ENCODE peak calls at places on chromosomes 1 and 21, in eight cellular contexts. One of them, this sample, is unnamed.

GRCh38 chr1:34887593-34887992 is 28.0 kb upstream of the SMIM12 start:
- DNase-seq in effector memory CD4-positive, alpha-beta T cell: no peak
- DNase-seq in cardiac fibroblast: no peak
- DNase-seq in AG04450: no peak
- DNase-seq in foreskin fibroblast: no peak
- DNase-seq in lower lobe of right lung: no peak
- DNase-seq in tibial nerve: no peak
- DNase-seq in left lung: no peak
- DNase-seq in this sample: no peak

GRCh38 chr1:17212487-17213121 is 7.7 kb downstream of the PADI1 start:
- DNase-seq in effector memory CD4-positive, alpha-beta T cell: peak
- DNase-seq in cardiac fibroblast: peak
- DNase-seq in AG04450: peak
- DNase-seq in foreskin fibroblast: peak
- DNase-seq in lower lobe of right lung: peak
- DNase-seq in tibial nerve: no peak
- DNase-seq in left lung: no peak
- DNase-seq in this sample: peak

GRCh38 chr1:200624679-200625335 is 4.3 kb upstream of the KIF14 start:
- DNase-seq in effector memory CD4-positive, alpha-beta T cell: no peak
- DNase-seq in cardiac fibroblast: no peak
- DNase-seq in AG04450: no peak
- DNase-seq in foreskin fibroblast: no peak
- DNase-seq in lower lobe of right lung: no peak
- DNase-seq in tibial nerve: no peak
- DNase-seq in left lung: no peak
- DNase-seq in this sample: no peak

GRCh38 chr1:30360281-30360680 is 363.1 kb downstream of the MATN1 start:
- DNase-seq in effector memory CD4-positive, alpha-beta T cell: no peak
- DNase-seq in cardiac fibroblast: no peak
- DNase-seq in AG04450: no peak
- DNase-seq in foreskin fibroblast: no peak
- DNase-seq in lower lobe of right lung: no peak
- DNase-seq in tibial nerve: no peak
- DNase-seq in left lung: no peak
- DNase-seq in this sample: no peak

GRCh38 chr1:119081705-119082104 is 58.7 kb downstream of the WARS2 start:
- DNase-seq in effector memory CD4-positive, alpha-beta T cell: no peak
- DNase-seq in cardiac fibroblast: peak
- DNase-seq in AG04450: no peak
- DNase-seq in foreskin fibroblast: peak
- DNase-seq in lower lobe of right lung: no peak
- DNase-seq in tibial nerve: no peak
- DNase-seq in left lung: no peak
- DNase-seq in this sample: no peak

GRCh38 chr1:15902882-15903281 is 55.4 kb downstream of the SPEN start:
- DNase-seq in effector memory CD4-positive, alpha-beta T cell: no peak
- DNase-seq in cardiac fibroblast: peak
- DNase-seq in AG04450: no peak
- DNase-seq in foreskin fibroblast: peak
- DNase-seq in lower lobe of right lung: no peak
- DNase-seq in tibial nerve: no peak
- DNase-seq in left lung: no peak
- DNase-seq in this sample: peak

GRCh38 chr1:23456226-23456625 is 27.8 kb downstream of the ASAP3 start:
- DNase-seq in effector memory CD4-positive, alpha-beta T cell: no peak
- DNase-seq in cardiac fibroblast: no peak
- DNase-seq in AG04450: no peak
- DNase-seq in foreskin fibroblast: no peak
- DNase-seq in lower lobe of right lung: no peak
- DNase-seq in tibial nerve: no peak
- DNase-seq in left lung: no peak
- DNase-seq in this sample: no peak

GRCh38 chr1:235050911-235051360 is 77.7 kb downstream of the TOMM20 start:
- DNase-seq in effector memory CD4-positive, alpha-beta T cell: no peak
- DNase-seq in cardiac fibroblast: peak
- DNase-seq in AG04450: no peak
- DNase-seq in foreskin fibroblast: peak
- DNase-seq in lower lobe of right lung: peak
- DNase-seq in tibial nerve: no peak
- DNase-seq in left lung: no peak
- DNase-seq in this sample: no peak

GRCh38 chr1:115976900-115977480 is 677 bp downstream of the SLC22A15 start:
- DNase-seq in effector memory CD4-positive, alpha-beta T cell: no peak
- DNase-seq in cardiac fibroblast: no peak
- DNase-seq in AG04450: no peak
- DNase-seq in foreskin fibroblast: peak
- DNase-seq in lower lobe of right lung: no peak
- DNase-seq in tibial nerve: no peak
- DNase-seq in left lung: no peak
- DNase-seq in this sample: no peak

GRCh38 chr1:16152521-16153087 is 3.3 kb downstream of the EPHA2 start:
- DNase-seq in effector memory CD4-positive, alpha-beta T cell: no peak
- DNase-seq in cardiac fibroblast: no peak
- DNase-seq in AG04450: no peak
- DNase-seq in foreskin fibroblast: no peak
- DNase-seq in lower lobe of right lung: no peak
- DNase-seq in tibial nerve: no peak
- DNase-seq in left lung: no peak
- DNase-seq in this sample: no peak

GRCh38 chr1:234125283-234125682 is 220.8 kb downstream of the SLC35F3 start:
- DNase-seq in effector memory CD4-positive, alpha-beta T cell: no peak
- DNase-seq in cardiac fibroblast: peak
- DNase-seq in AG04450: no peak
- DNase-seq in foreskin fibroblast: peak
- DNase-seq in lower lobe of right lung: no peak
- DNase-seq in tibial nerve: no peak
- DNase-seq in left lung: no peak
- DNase-seq in this sample: no peak

GRCh38 chr1:145425436-145426029 is at the start of gene NBPF20:
- DNase-seq in effector memory CD4-positive, alpha-beta T cell: peak
- DNase-seq in cardiac fibroblast: peak
- DNase-seq in AG04450: no peak
- DNase-seq in foreskin fibroblast: peak
- DNase-seq in lower lobe of right lung: peak
- DNase-seq in tibial nerve: peak
- DNase-seq in left lung: peak
- DNase-seq in this sample: no peak

GRCh38 chr1:63968663-63969460 is 195.0 kb downstream of the ROR1 start:
- DNase-seq in effector memory CD4-positive, alpha-beta T cell: no peak
- DNase-seq in cardiac fibroblast: peak
- DNase-seq in AG04450: no peak
- DNase-seq in foreskin fibroblast: peak
- DNase-seq in lower lobe of right lung: no peak
- DNase-seq in tibial nerve: no peak
- DNase-seq in left lung: no peak
- DNase-seq in this sample: peak

GRCh38 chr21:25925936-25926335 is 191.2 kb downstream of the GABPA start:
- DNase-seq in effector memory CD4-positive, alpha-beta T cell: no peak
- DNase-seq in cardiac fibroblast: peak
- DNase-seq in AG04450: no peak
- DNase-seq in foreskin fibroblast: peak
- DNase-seq in lower lobe of right lung: no peak
- DNase-seq in tibial nerve: no peak
- DNase-seq in left lung: no peak
- DNase-seq in this sample: no peak

GRCh38 chr1:204885288-204885711 is 14.6 kb downstream of the NFASC start:
- DNase-seq in effector memory CD4-positive, alpha-beta T cell: no peak
- DNase-seq in cardiac fibroblast: peak
- DNase-seq in AG04450: no peak
- DNase-seq in foreskin fibroblast: peak
- DNase-seq in lower lobe of right lung: no peak
- DNase-seq in tibial nerve: peak
- DNase-seq in left lung: no peak
- DNase-seq in this sample: no peak

GRCh38 chr1:12469990-12470389 is 148.0 kb downstream of the DHRS3 start:
- DNase-seq in effector memory CD4-positive, alpha-beta T cell: no peak
- DNase-seq in cardiac fibroblast: no peak
- DNase-seq in AG04450: no peak
- DNase-seq in foreskin fibroblast: no peak
- DNase-seq in lower lobe of right lung: no peak
- DNase-seq in tibial nerve: no peak
- DNase-seq in left lung: no peak
- DNase-seq in this sample: no peak

DNA sequence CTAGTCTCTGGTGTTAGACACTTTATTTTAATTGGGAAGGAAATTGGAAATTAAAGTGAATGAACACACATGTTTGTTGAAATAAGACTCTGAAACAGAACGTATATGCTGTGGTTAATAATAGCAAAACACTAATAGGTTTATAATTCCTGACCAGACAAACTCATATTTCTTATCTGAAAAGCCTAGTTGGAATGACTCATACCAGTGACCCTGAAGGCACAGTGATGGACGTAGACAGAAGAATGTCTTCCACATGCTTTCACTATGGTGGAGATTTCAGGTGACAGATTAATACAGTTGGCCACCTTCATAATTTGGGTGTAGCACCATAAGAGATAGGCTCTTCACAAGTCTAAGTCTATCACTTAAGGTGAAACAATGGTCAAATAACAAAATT is 83.0 kb upstream of the COL11A1 start:
- DNase-seq in effector memory CD4-positive, alpha-beta T cell: no peak
- DNase-seq in cardiac fibroblast: no peak
- DNase-seq in AG04450: no peak
- DNase-seq in foreskin fibroblast: peak
- DNase-seq in lower lobe of right lung: no peak
- DNase-seq in tibial nerve: no peak
- DNase-seq in left lung: no peak
- DNase-seq in this sample: no peak
- H3K4me3 ChIP-seq in effector memory CD4-positive, alpha-beta T cell: no peak
- H3K4me3 ChIP-seq in cardiac fibroblast: no peak
- H3K4me3 ChIP-seq in AG04450: no peak
- H3K4me3 ChIP-seq in foreskin fibroblast: no peak
- H3K4me3 ChIP-seq in lower lobe of right lung: no peak
- H3K4me3 ChIP-seq in tibial nerve: no peak
- H3K4me3 ChIP-seq in left lung: no peak
- H3K4me3 ChIP-seq in this sample: no peak

DNA sequence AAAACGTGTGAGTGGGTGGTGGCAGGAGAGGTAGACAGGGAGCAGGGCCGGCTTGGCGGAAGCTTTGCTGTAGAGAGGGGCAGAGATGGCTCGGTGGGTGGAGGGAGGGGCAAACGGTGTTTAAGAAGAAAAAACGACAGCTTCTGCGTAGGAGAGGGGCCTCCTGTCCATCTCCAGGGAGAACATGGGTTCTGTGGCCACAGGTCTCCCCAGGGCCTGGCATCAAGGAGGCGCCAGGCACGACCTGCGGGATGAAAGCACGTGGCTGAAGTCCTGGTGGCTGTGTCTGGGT is 1.0 kb upstream of the PRKCZ start:
- DNase-seq in effector memory CD4-positive, alpha-beta T cell: no peak
- DNase-seq in cardiac fibroblast: no peak
- DNase-seq in AG04450: no peak
- DNase-seq in foreskin fibroblast: no peak
- DNase-seq in lower lobe of right lung: no peak
- DNase-seq in tibial nerve: no peak
- DNase-seq in left lung: no peak
- DNase-seq in this sample: no peak
- H3K4me3 ChIP-seq in effector memory CD4-positive, alpha-beta T cell: peak
- H3K4me3 ChIP-seq in cardiac fibroblast: no peak
- H3K4me3 ChIP-seq in AG04450: no peak
- H3K4me3 ChIP-seq in foreskin fibroblast: no peak
- H3K4me3 ChIP-seq in lower lobe of right lung: peak
- H3K4me3 ChIP-seq in tibial nerve: no peak
- H3K4me3 ChIP-seq in left lung: no peak
- H3K4me3 ChIP-seq in this sample: no peak

GRCh38 chr1:83760211-83760978 is 238.5 kb downstream of the TTLL7 start:
- DNase-seq in effector memory CD4-positive, alpha-beta T cell: no peak
- DNase-seq in cardiac fibroblast: no peak
- DNase-seq in AG04450: no peak
- DNase-seq in foreskin fibroblast: no peak
- DNase-seq in lower lobe of right lung: no peak
- DNase-seq in tibial nerve: no peak
- DNase-seq in left lung: no peak
- DNase-seq in this sample: no peak

GRCh38 chr1:83762419-83762818 is 236.5 kb downstream of the TTLL7 start:
- DNase-seq in effector memory CD4-positive, alpha-beta T cell: no peak
- DNase-seq in cardiac fibroblast: no peak
- DNase-seq in AG04450: no peak
- DNase-seq in foreskin fibroblast: no peak
- DNase-seq in lower lobe of right lung: no peak
- DNase-seq in tibial nerve: no peak
- DNase-seq in left lung: no peak
- DNase-seq in this sample: no peak

GRCh38 chr1:83763281-83764095 is 235.4 kb downstream of the TTLL7 start:
- DNase-seq in effector memory CD4-positive, alpha-beta T cell: no peak
- DNase-seq in cardiac fibroblast: no peak
- DNase-seq in AG04450: no peak
- DNase-seq in foreskin fibroblast: no peak
- DNase-seq in lower lobe of right lung: no peak
- DNase-seq in tibial nerve: no peak
- DNase-seq in left lung: no peak
- DNase-seq in this sample: no peak

GRCh38 chr1:83761084-83761760 is 237.7 kb downstream of the TTLL7 start:
- DNase-seq in effector memory CD4-positive, alpha-beta T cell: no peak
- DNase-seq in cardiac fibroblast: no peak
- DNase-seq in AG04450: no peak
- DNase-seq in foreskin fibroblast: no peak
- DNase-seq in lower lobe of right lung: no peak
- DNase-seq in tibial nerve: no peak
- DNase-seq in left lung: no peak
- DNase-seq in this sample: no peak

DNA sequence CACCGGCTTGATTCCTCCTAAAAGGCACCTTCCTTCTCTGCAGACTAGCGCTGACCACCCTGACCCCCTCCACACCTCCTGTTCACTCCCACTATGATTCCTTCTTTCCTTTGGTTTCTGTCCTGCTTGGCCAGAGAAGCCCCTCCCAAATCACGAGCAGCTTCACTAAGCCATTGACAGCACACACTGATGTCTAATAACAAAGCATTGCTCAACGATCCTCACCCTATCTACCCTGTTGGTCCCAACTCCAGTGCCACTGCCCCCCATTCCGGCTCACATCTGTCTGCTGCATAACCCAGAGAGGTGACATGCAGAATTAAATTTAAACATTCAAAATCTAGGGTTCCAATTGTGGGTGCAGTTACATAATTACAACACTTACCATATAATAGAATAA is 237.0 kb downstream of the TTLL7 start:
- DNase-seq in effector memory CD4-positive, alpha-beta T cell: no peak
- DNase-seq in cardiac fibroblast: no peak
- DNase-seq in AG04450: no peak
- DNase-seq in foreskin fibroblast: no peak
- DNase-seq in lower lobe of right lung: no peak
- DNase-seq in tibial nerve: no peak
- DNase-seq in left lung: no peak
- DNase-seq in this sample: no peak
- H3K4me3 ChIP-seq in effector memory CD4-positive, alpha-beta T cell: no peak
- H3K4me3 ChIP-seq in cardiac fibroblast: no peak
- H3K4me3 ChIP-seq in AG04450: no peak
- H3K4me3 ChIP-seq in foreskin fibroblast: no peak
- H3K4me3 ChIP-seq in lower lobe of right lung: no peak
- H3K4me3 ChIP-seq in tibial nerve: no peak
- H3K4me3 ChIP-seq in left lung: no peak
- H3K4me3 ChIP-seq in this sample: no peak

GRCh38 chr1:28243685-28244439 is 7.9 kb downstream of the ATP5IF1 start:
- DNase-seq in effector memory CD4-positive, alpha-beta T cell: no peak
- DNase-seq in cardiac fibroblast: no peak
- DNase-seq in AG04450: no peak
- DNase-seq in foreskin fibroblast: no peak
- DNase-seq in lower lobe of right lung: no peak
- DNase-seq in tibial nerve: no peak
- DNase-seq in left lung: no peak
- DNase-seq in this sample: no peak
- H3K4me3 ChIP-seq in effector memory CD4-positive, alpha-beta T cell: peak
- H3K4me3 ChIP-seq in cardiac fibroblast: no peak
- H3K4me3 ChIP-seq in AG04450: no peak
- H3K4me3 ChIP-seq in foreskin fibroblast: no peak
- H3K4me3 ChIP-seq in lower lobe of right lung: no peak
- H3K4me3 ChIP-seq in tibial nerve: no peak
- H3K4me3 ChIP-seq in left lung: no peak
- H3K4me3 ChIP-seq in this sample: no peak

This sample was measured in HFF-Myc.